ENCODE peak calls at places on chromosomes 16 and 17, in four cellular contexts. A is mesendoderm, O is H1, P is IMR-90. E is an unnamed sample.

GRCh38 chr17:81101614-81102306 is 63.5 kb upstream of the PVALEF start:
- DNase-seq in A (peak), P (peak), O (peak), E (peak)

GRCh38 chr17:17121162-17121561 is 78.9 kb downstream of the MPRIP start:
- DNase-seq in P (no peak), A (no peak), O (no peak), E (no peak)

GRCh38 chr16:81467815-81468214 is 23.2 kb downstream of the CMIP start:
- DNase-seq in O (no peak), A (no peak), P (no peak), E (no peak)

GRCh38 chr16:31476305-31477219 is 4.6 kb downstream of the TGFB1I1 start:
- DNase-seq in P (no peak), A (peak), O (no peak), E (peak)

GRCh38 chr17:43456661-43457361 is 27.0 kb upstream of the DHX8 start:
- DNase-seq in O (no peak), A (no peak), P (peak), E (no peak)

GRCh38 chr17:79563237-79564013 is 47.4 kb downstream of the RBFOX3 start:
- DNase-seq in P (no peak), O (no peak), A (peak), E (no peak)

GRCh38 chr17:48003686-48004120 is 32.8 kb downstream of the CDK5RAP3 start:
- DNase-seq in A (peak), P (no peak), O (no peak), E (no peak)

GRCh38 chr16:22945361-22945760 is 131.4 kb downstream of the HS3ST2 start:
- DNase-seq in O (no peak), P (no peak), A (peak), E (no peak)

GRCh38 chr17:36773039-36773438 is 164.2 kb upstream of the LHX1 start:
- DNase-seq in A (no peak), P (no peak), O (no peak), E (no peak)

GRCh38 chr16:22161999-22162657 is at the start of gene SDR42E2:
- DNase-seq in O (peak), P (no peak), A (peak), E (peak)

GRCh38 chr17:5499790-5500189 is 13.4 kb downstream of the MIS12 start:
- DNase-seq in O (no peak), A (peak), P (no peak), E (peak)

GRCh38 chr17:1894753-1895339 is 65.0 kb downstream of the RPA1 start:
- DNase-seq in A (no peak), O (no peak), P (no peak), E (no peak)

GRCh38 chr17:7442142-7442541 is 2.7 kb upstream of the CHRNB1 start:
- DNase-seq in A (no peak), O (no peak), P (no peak), E (no peak)
- H3K56ac ChIP-seq in A (no peak), O (no peak), P (no peak), E (no peak)

DNA sequence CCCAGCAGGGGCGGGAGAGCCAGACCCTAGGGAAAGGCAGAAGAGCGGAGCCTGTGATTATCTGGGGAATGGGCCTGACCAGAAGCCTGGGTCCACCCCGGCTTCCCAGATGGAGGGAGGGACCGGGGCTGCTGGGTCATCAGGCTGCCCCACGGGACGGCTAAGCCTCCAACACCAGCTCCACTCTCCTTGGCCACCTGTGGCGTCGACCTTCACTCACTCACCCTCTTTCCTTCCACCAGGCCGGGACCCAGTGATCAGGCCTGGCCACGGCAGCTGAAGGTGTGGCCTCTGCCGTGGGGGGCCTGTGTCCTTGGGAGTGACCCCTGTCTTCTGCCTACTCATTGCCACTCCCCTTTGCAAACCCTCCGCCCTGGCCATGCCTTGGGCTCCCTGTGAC is 22.4 kb upstream of the ABCC3 start:
- DNase-seq in A (no peak), O (no peak), P (no peak), E (no peak)
- H4K5ac ChIP-seq in A (no peak), O (no peak), P (no peak), E (no peak)

GRCh38 chr17:28046034-28046825 is 3.8 kb downstream of the NLK start:
- DNase-seq in P (no peak), A (no peak), O (no peak), E (no peak)

GRCh38 chr17:28043296-28043695 is 819 bp downstream of the NLK start:
- DNase-seq in P (no peak), O (no peak), A (no peak), E (no peak)

GRCh38 chr17:28049071-28049470 is 6.6 kb downstream of the NLK start:
- DNase-seq in A (no peak), P (no peak), O (no peak), E (no peak)

GRCh38 chr17:28045304-28045703 is 2.8 kb downstream of the NLK start:
- DNase-seq in A (no peak), P (no peak), O (no peak), E (no peak)

DNA sequence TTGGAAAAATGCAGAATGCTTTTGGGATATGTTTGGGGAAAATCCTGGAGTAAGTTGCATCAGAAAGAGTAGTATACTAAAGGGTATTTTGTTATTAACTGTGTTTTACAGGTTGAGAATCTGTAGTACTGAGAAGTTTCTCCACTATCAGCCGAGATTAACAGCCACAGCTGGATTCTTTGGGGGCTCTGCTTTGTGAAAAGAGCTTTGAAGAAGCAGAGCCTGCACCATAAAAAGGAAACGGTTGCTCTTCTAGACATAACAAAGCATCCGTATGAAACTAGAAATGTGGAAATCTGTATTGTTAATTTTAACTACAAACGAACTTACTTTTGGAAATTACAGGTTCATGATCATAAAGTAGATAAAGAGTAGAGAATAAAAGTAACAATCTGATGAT is 5.3 kb downstream of the NLK start:
- DNase-seq in O (no peak), A (peak), P (no peak), E (no peak)
- H3K56ac ChIP-seq in O (no peak), A (no peak), P (no peak), E (no peak)

DNA sequence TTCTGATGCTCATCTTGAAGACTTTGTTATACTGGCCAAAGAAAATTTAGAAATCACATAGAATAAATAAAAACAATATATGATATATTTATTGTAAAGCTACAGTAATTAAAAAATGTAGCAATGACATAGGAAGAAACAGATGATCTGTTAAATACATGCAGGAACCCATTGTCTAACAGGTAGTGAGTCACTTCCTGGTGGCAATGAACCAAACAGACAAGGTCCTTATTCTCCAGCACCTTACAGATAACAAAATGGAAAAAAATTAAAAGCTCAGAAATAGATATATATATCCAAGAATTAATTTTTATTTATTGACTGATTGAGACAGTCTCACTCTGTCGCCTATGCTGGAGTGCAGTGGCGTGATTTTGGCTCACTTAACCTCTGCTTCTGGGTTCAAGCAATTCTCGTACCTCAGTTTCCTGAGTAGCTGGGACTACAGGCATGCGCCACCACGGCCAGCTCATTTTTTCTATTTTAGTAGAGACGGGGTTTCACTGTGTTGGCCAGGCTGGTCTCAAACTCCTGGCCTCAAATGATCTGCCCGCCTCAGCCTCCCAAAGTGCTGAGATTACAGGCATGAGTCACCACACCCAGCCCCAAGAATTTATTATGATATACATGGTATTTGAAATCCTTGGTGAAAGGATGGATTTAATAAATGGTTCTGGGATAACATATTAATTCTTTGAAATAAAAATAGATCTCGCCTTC is 7.5 kb downstream of the NETO2 start:
- DNase-seq in P (peak), A (peak), O (no peak), E (no peak)
- H4K5ac ChIP-seq in P (no peak), A (no peak), O (no peak), E (no peak)

GRCh38 chr17:68169840-68170239 is 78.0 kb upstream of the AMZ2 start:
- DNase-seq in A (no peak), P (no peak), O (no peak), E (no peak)
- H3K56ac ChIP-seq in A (no peak), P (no peak), O (no peak), E (no peak)

GRCh38 chr16:13911871-13912270 is 8.1 kb upstream of the ERCC4 start:
- DNase-seq in A (no peak), O (no peak), P (no peak), E (no peak)

GRCh38 chr16:13909069-13909468 is 10.9 kb upstream of the ERCC4 start:
- DNase-seq in A (no peak), O (no peak), P (no peak), E (no peak)

GRCh38 chr16:13911306-13911705 is 8.6 kb upstream of the ERCC4 start:
- DNase-seq in A (no peak), O (no peak), P (no peak), E (no peak)

GRCh38 chr16:13907431-13907830 is 12.5 kb upstream of the ERCC4 start:
- DNase-seq in P (no peak), O (no peak), A (no peak), E (no peak)

DNA sequence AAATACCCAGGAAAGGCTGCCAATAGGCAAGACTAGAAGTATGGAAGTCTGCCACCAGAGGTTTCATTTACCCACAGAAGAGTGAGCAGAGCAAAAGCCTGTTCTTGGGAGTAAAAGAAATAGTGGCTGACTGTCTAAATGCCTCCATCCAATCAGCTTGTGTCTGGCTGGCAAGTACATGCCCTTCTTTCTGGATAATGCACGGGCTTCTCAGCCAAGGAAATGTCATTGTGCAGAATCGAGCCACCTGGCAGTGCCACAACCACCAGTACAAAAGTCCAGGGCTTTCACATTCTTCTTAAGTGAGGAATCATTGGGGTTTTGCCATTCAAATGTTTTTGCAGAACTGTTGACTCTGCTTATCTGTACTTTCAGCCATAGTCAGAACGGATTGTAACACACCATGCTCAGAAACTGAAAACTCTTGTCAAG is 10.1 kb upstream of the ERCC4 start:
- DNase-seq in P (peak), O (no peak), A (no peak), E (no peak)
- H4K5ac ChIP-seq in P (no peak), O (no peak), A (no peak), E (no peak)

E was measured in H9.